ENCODE peak calls at places on chromosomes 7 and 10, in four cellular contexts. W, R, M and J are unnamed samples.

GRCh38 chr10:78952686-78953085 is 116.1 kb upstream of the ZMIZ1 start:
- DNase-seq in W (no peak), R (no peak), M (no peak), J (no peak)

GRCh38 chr7:17236603-17237002 is 61.8 kb upstream of the AHR start:
- DNase-seq in W (no peak), R (no peak), M (no peak), J (peak; percentile 32)

GRCh38 chr7:151940048-151940845 is 16.0 kb upstream of the GALNTL5 start:
- DNase-seq in W (no peak), R (peak; percentile 57), M (no peak), J (peak; percentile 62)

GRCh38 chr10:63664341-63664885 is 143.2 kb downstream of the REEP3 start:
- DNase-seq in W (no peak), R (no peak), M (no peak), J (no peak)

GRCh38 chr10:72162978-72163377 is 52.8 kb upstream of the ANAPC16 start:
- DNase-seq in W (no peak), R (no peak), M (no peak), J (peak; percentile 74)

GRCh38 chr10:35822316-35822715 is 180.2 kb upstream of the FZD8 start:
- DNase-seq in W (no peak), R (no peak), M (peak; percentile 3), J (peak; percentile 54)

GRCh38 chr7:129959480-129960332 is 6.9 kb upstream of the UBE2H start:
- DNase-seq in W (no peak), R (no peak), M (no peak), J (no peak)

GRCh38 chr10:60222060-60222459 is 167.6 kb downstream of the ANK3 start:
- DNase-seq in W (no peak), R (no peak), M (no peak), J (no peak)

GRCh38 chr10:25766687-25767221 is 167.3 kb upstream of the MYO3A start:
- DNase-seq in W (no peak), R (peak; percentile 66), M (no peak), J (no peak)

GRCh38 chr7:27182861-27183681 is 2.0 kb downstream of the HOXA11 start:
- DNase-seq in W (no peak), R (peak; percentile 55), M (no peak), J (no peak)
- TF ChIP-seq SMC3 in W (no peak), R (no peak), M (no peak), J (no peak)

GRCh38 chr7:38223311-38223710 is 45.3 kb downstream of the STARD3NL start:
- DNase-seq in W (no peak), R (no peak), M (no peak), J (no peak)

GRCh38 chr7:38220452-38220851 is 42.4 kb downstream of the STARD3NL start:
- DNase-seq in W (no peak), R (no peak), M (no peak), J (no peak)

GRCh38 chr7:38224392-38224791 is 46.3 kb downstream of the STARD3NL start:
- DNase-seq in W (no peak), R (no peak), M (no peak), J (peak; percentile 25)

GRCh38 chr7:38217672-38218071 is 39.6 kb downstream of the STARD3NL start:
- DNase-seq in W (no peak), R (no peak), M (no peak), J (no peak)

DNA sequence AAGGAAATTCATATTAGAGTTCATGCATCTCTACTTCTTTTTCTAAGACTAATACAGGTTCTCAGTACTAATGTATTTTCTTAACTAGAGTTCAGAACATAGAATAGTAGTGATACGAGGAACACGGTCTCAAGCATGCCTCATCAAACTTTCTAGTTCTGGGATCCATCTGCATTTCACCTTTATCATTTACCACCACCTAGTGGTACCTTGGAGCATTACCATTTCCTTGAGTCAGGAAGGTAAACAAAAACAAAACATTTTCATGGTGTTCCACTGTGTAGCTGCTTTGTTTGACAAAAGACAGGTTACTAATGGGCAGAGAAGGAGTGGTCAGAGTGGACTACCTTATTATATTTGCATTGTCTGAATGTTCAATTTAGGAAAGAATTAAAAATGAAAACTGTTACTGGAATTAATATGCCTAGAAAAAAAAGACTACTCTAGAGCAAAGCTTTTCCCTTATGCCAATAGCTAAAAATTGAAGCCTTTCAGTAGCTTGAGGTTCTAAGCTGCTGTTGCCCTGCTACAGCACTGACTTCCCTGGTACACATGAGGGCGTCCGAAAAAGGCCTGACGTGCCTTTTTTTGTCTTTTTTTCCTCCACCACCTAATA is 44.5 kb downstream of the STARD3NL start:
- DNase-seq in W (peak; percentile 48), R (peak; percentile 50), M (peak; percentile 51), J (peak; percentile 62)
- TF ChIP-seq SMC3 in W (peak; percentile 71), R (peak; percentile 74), M (peak; percentile 81), J (peak; percentile 62)

GRCh38 chr7:110921478-110922210 is 169.3 kb upstream of the LRRN3 start:
- DNase-seq in W (no peak), R (no peak), M (no peak), J (peak; percentile 22)
- TF ChIP-seq SMC3 in W (no peak), R (no peak), M (no peak), J (no peak)

GRCh38 chr7:16223963-16224707 is 197.2 kb downstream of the CRPPA start:
- DNase-seq in W (no peak), R (no peak), M (no peak), J (no peak)
- TF ChIP-seq SMC3 in W (no peak), R (no peak), M (no peak), J (no peak)

GRCh38 chr10:76628801-76629200 is 1008.8 kb downstream of the KCNMA1 start:
- DNase-seq in W (no peak), R (no peak), M (no peak), J (no peak)
- TF ChIP-seq SMC3 in W (no peak), R (no peak), M (no peak), J (no peak)